ENCODE peak calls at places on chromosomes 1 and 21, in seven cellular contexts. V is C1 segment of cervical spinal cord, Q is HEK293T, D is D341Med, L is PC-9, Y is ovary, J is NB4. H is an unnamed sample.

GRCh38 chr1:17460265-17460664 is 20.8 kb upstream of the RCC2 start:
- DNase-seq in V (no peak), Q (no peak), D (no peak), L (peak; percentile 94), Y (no peak), J (no peak), H (no peak)

GRCh38 chr1:24189528-24189927 is 2.4 kb upstream of the IFNLR1 start:
- DNase-seq in V (no peak), Q (no peak), D (no peak), L (no peak), Y (no peak), J (peak; percentile 65), H (no peak)

GRCh38 chr1:9129391-9130041 is 614 bp upstream of the GPR157 start:
- DNase-seq in V (peak; percentile 10), Q (peak; percentile 84), D (peak; percentile 91), L (peak; percentile 63), Y (peak; percentile 93), J (peak; percentile 82), H (peak; percentile 98)

GRCh38 chr1:85850238-85850637 is 142.0 kb upstream of the ZNHIT6 start:
- DNase-seq in V (no peak), Q (no peak), D (no peak), L (peak; percentile 97), Y (no peak), J (no peak), H (no peak)

GRCh38 chr21:44758141-44758561 is 43.5 kb downstream of the UBE2G2 start:
- DNase-seq in V (no peak), Q (no peak), D (peak; percentile 17), L (no peak), Y (no peak), J (no peak), H (no peak)

GRCh38 chr1:52552236-52552504 is 722 bp downstream of the TUT4 start:
- DNase-seq in V (peak; percentile 21), Q (peak; percentile 33), D (peak; percentile 43), L (peak; percentile 72), Y (peak; percentile 53), J (peak; percentile 71), H (peak; percentile 74)

GRCh38 chr1:161119379-161120061 is 1.6 kb downstream of the NIT1 start:
- DNase-seq in V (no peak), Q (peak; percentile 71), D (peak; percentile 67), L (peak; percentile 49), Y (no peak), J (peak; percentile 56), H (peak; percentile 85)

GRCh38 chr21:34845521-34846213 is 176.9 kb downstream of the CLIC6 start:
- DNase-seq in V (no peak), Q (no peak), D (no peak), L (peak; percentile 94), Y (no peak), J (peak; percentile 49), H (peak; percentile 23)

GRCh38 chr1:46569909-46570725 is 18.7 kb upstream of the KNCN start:
- DNase-seq in V (no peak), Q (no peak), D (no peak), L (no peak), Y (no peak), J (no peak), H (no peak)

GRCh38 chr1:75712306-75712705 is 12.2 kb upstream of the ACADM start:
- DNase-seq in V (no peak), Q (no peak), D (no peak), L (no peak), Y (no peak), J (no peak), H (no peak)

GRCh38 chr21:35037384-35038105 is 11.6 kb downstream of the RUNX1 start:
- DNase-seq in V (no peak), Q (no peak), D (no peak), L (no peak), Y (no peak), J (no peak), H (peak; percentile 22)

GRCh38 chr21:41283211-41283818 is 33.3 kb upstream of the FAM3B start:
- DNase-seq in V (no peak), Q (peak; percentile 74), D (peak; percentile 72), L (peak; percentile 69), Y (no peak), J (peak; percentile 80), H (peak; percentile 63)

GRCh38 chr1:218376722-218377121 is 31.6 kb downstream of the TGFB2 start:
- DNase-seq in V (no peak), Q (no peak), D (no peak), L (peak; percentile 46), Y (no peak), J (no peak), H (no peak)

GRCh38 chr1:207223162-207223561 is 98.3 kb upstream of the CD55 start:
- DNase-seq in V (no peak), Q (no peak), D (no peak), L (peak; percentile 44), Y (no peak), J (no peak), H (no peak)

GRCh38 chr21:42480736-42481135 is 15.3 kb downstream of the RSPH1 start:
- DNase-seq in V (no peak), Q (no peak), D (no peak), L (no peak), Y (no peak), J (no peak), H (no peak)

GRCh38 chr1:51329443-51330325 is 678 bp downstream of the TTC39A start:
- DNase-seq in V (no peak), Q (no peak), D (no peak), L (peak; percentile 52), Y (no peak), J (no peak), H (no peak)

GRCh38 chr1:193703101-193703500 is 516.7 kb upstream of the B3GALT2 start:
- DNase-seq in V (no peak), Q (no peak), D (no peak), L (no peak), Y (no peak), J (no peak), H (no peak)

GRCh38 chr1:44616991-44617702 is 57.1 kb downstream of the TMEM53 start:
- DNase-seq in V (no peak), Q (no peak), D (no peak), L (no peak), Y (no peak), J (no peak), H (peak; percentile 69)

GRCh38 chr1:228471154-228471761 is 15.9 kb upstream of the RNF187 start:
- DNase-seq in V (no peak), Q (no peak), D (peak; percentile 34), L (no peak), Y (no peak), J (no peak), H (no peak)

GRCh38 chr1:36328713-36329112 is 5.3 kb upstream of the EVA1B start:
- DNase-seq in V (no peak), Q (no peak), D (no peak), L (no peak), Y (no peak), J (peak; percentile 39), H (no peak)

GRCh38 chr1:3401585-3402257 is 52.7 kb upstream of the ARHGEF16 start:
- DNase-seq in V (no peak), Q (no peak), D (no peak), L (peak; percentile 15), Y (no peak), J (no peak), H (no peak)

GRCh38 chr1:206002833-206003532 is at the start of gene RAB7B:
- DNase-seq in V (peak; percentile 12), Q (no peak), D (peak; percentile 26), L (no peak), Y (peak; percentile 53), J (no peak), H (peak; percentile 54)

GRCh38 chr1:211548321-211549091 is 30.5 kb downstream of the SLC30A1 start:
- DNase-seq in V (no peak), Q (peak; percentile 10), D (peak; percentile 29), L (peak; percentile 84), Y (no peak), J (no peak), H (peak; percentile 84)

GRCh38 chr1:51679435-51679834 is 62.5 kb downstream of the OSBPL9 start:
- DNase-seq in V (no peak), Q (no peak), D (no peak), L (peak; percentile 53), Y (no peak), J (no peak), H (no peak)

H was measured in endodermal cell.